ENCODE peak calls at places on chromosomes 11 and 22, in nine cellular contexts. One of them, this sample, is unnamed.

GRCh38 chr11:7621554-7621953 is 51.7 kb downstream of the CYB5R2 start:
- DNase-seq in transverse colon: no peak
- DNase-seq in brain microvascular endothelial cell: no peak
- DNase-seq in NCI-H460: no peak
- DNase-seq in neural crest cell: no peak
- DNase-seq in upper lobe of right lung: no peak
- DNase-seq in stimulated activated CD4-positive, alpha-beta T cell treated with anti-CD3 and anti-CD28 coated beads, Interleukin-1b, Interleukin-23, amount 100 ng/mL, for 48 hours: no peak
- DNase-seq in stimulated activated CD8-positive, alpha-beta memory T cell treated with anti-CD3 and anti-CD28 coated beads, Interleukin-4, amount 100 ng/mL, for 1 hour: no peak
- DNase-seq in hepatocyte: no peak
- DNase-seq in this sample: no peak

GRCh38 chr22:42075277-42075676 is 1.2 kb downstream of the PHETA2 start:
- DNase-seq in neural crest cell: no peak
- DNase-seq in transverse colon: no peak
- DNase-seq in NCI-H460: no peak
- DNase-seq in stimulated activated CD8-positive, alpha-beta memory T cell treated with anti-CD3 and anti-CD28 coated beads, Interleukin-4, amount 100 ng/mL, for 1 hour: no peak
- DNase-seq in brain microvascular endothelial cell: no peak
- DNase-seq in upper lobe of right lung: no peak
- DNase-seq in hepatocyte: no peak
- DNase-seq in stimulated activated CD4-positive, alpha-beta T cell treated with anti-CD3 and anti-CD28 coated beads, Interleukin-1b, Interleukin-23, amount 100 ng/mL, for 48 hours: no peak
- DNase-seq in this sample: no peak

GRCh38 chr11:125429807-125430678 is 66.0 kb downstream of the FEZ1 start:
- DNase-seq in upper lobe of right lung: peak
- DNase-seq in neural crest cell: no peak
- DNase-seq in NCI-H460: no peak
- DNase-seq in transverse colon: no peak
- DNase-seq in brain microvascular endothelial cell: no peak
- DNase-seq in hepatocyte: no peak
- DNase-seq in stimulated activated CD8-positive, alpha-beta memory T cell treated with anti-CD3 and anti-CD28 coated beads, Interleukin-4, amount 100 ng/mL, for 1 hour: no peak
- DNase-seq in stimulated activated CD4-positive, alpha-beta T cell treated with anti-CD3 and anti-CD28 coated beads, Interleukin-1b, Interleukin-23, amount 100 ng/mL, for 48 hours: no peak
- DNase-seq in this sample: no peak

GRCh38 chr11:1303973-1304372 is 5.5 kb downstream of the TOLLIP start:
- DNase-seq in stimulated activated CD8-positive, alpha-beta memory T cell treated with anti-CD3 and anti-CD28 coated beads, Interleukin-4, amount 100 ng/mL, for 1 hour: no peak
- DNase-seq in neural crest cell: no peak
- DNase-seq in upper lobe of right lung: peak
- DNase-seq in transverse colon: peak
- DNase-seq in brain microvascular endothelial cell: no peak
- DNase-seq in hepatocyte: peak
- DNase-seq in NCI-H460: no peak
- DNase-seq in stimulated activated CD4-positive, alpha-beta T cell treated with anti-CD3 and anti-CD28 coated beads, Interleukin-1b, Interleukin-23, amount 100 ng/mL, for 48 hours: no peak
- DNase-seq in this sample: no peak

GRCh38 chr22:16965560-16965959 is 42.5 kb downstream of the GAB4 start:
- DNase-seq in hepatocyte: no peak
- DNase-seq in stimulated activated CD4-positive, alpha-beta T cell treated with anti-CD3 and anti-CD28 coated beads, Interleukin-1b, Interleukin-23, amount 100 ng/mL, for 48 hours: no peak
- DNase-seq in stimulated activated CD8-positive, alpha-beta memory T cell treated with anti-CD3 and anti-CD28 coated beads, Interleukin-4, amount 100 ng/mL, for 1 hour: no peak
- DNase-seq in brain microvascular endothelial cell: no peak
- DNase-seq in transverse colon: no peak
- DNase-seq in NCI-H460: no peak
- DNase-seq in neural crest cell: no peak
- DNase-seq in upper lobe of right lung: no peak
- DNase-seq in this sample: no peak

GRCh38 chr11:67240575-67241389 is 25.5 kb upstream of the GRK2 start:
- DNase-seq in brain microvascular endothelial cell: peak
- DNase-seq in hepatocyte: peak
- DNase-seq in neural crest cell: no peak
- DNase-seq in transverse colon: peak
- DNase-seq in stimulated activated CD8-positive, alpha-beta memory T cell treated with anti-CD3 and anti-CD28 coated beads, Interleukin-4, amount 100 ng/mL, for 1 hour: peak
- DNase-seq in NCI-H460: peak
- DNase-seq in stimulated activated CD4-positive, alpha-beta T cell treated with anti-CD3 and anti-CD28 coated beads, Interleukin-1b, Interleukin-23, amount 100 ng/mL, for 48 hours: peak
- DNase-seq in upper lobe of right lung: peak
- DNase-seq in this sample: peak

GRCh38 chr11:59755701-59756495 is 722 bp downstream of the STX3 start:
- DNase-seq in neural crest cell: peak
- DNase-seq in NCI-H460: no peak
- DNase-seq in stimulated activated CD4-positive, alpha-beta T cell treated with anti-CD3 and anti-CD28 coated beads, Interleukin-1b, Interleukin-23, amount 100 ng/mL, for 48 hours: no peak
- DNase-seq in transverse colon: peak
- DNase-seq in stimulated activated CD8-positive, alpha-beta memory T cell treated with anti-CD3 and anti-CD28 coated beads, Interleukin-4, amount 100 ng/mL, for 1 hour: peak
- DNase-seq in brain microvascular endothelial cell: peak
- DNase-seq in upper lobe of right lung: peak
- DNase-seq in hepatocyte: peak
- DNase-seq in this sample: peak

GRCh38 chr22:22936915-22937656 is 49.5 kb downstream of the IGLL5 start:
- DNase-seq in transverse colon: no peak
- DNase-seq in hepatocyte: no peak
- DNase-seq in stimulated activated CD8-positive, alpha-beta memory T cell treated with anti-CD3 and anti-CD28 coated beads, Interleukin-4, amount 100 ng/mL, for 1 hour: no peak
- DNase-seq in neural crest cell: no peak
- DNase-seq in upper lobe of right lung: no peak
- DNase-seq in stimulated activated CD4-positive, alpha-beta T cell treated with anti-CD3 and anti-CD28 coated beads, Interleukin-1b, Interleukin-23, amount 100 ng/mL, for 48 hours: no peak
- DNase-seq in NCI-H460: no peak
- DNase-seq in brain microvascular endothelial cell: no peak
- DNase-seq in this sample: no peak

GRCh38 chr11:10622108-10622507 is 53.6 kb upstream of the LYVE1 start:
- DNase-seq in NCI-H460: no peak
- DNase-seq in stimulated activated CD8-positive, alpha-beta memory T cell treated with anti-CD3 and anti-CD28 coated beads, Interleukin-4, amount 100 ng/mL, for 1 hour: no peak
- DNase-seq in transverse colon: no peak
- DNase-seq in upper lobe of right lung: no peak
- DNase-seq in stimulated activated CD4-positive, alpha-beta T cell treated with anti-CD3 and anti-CD28 coated beads, Interleukin-1b, Interleukin-23, amount 100 ng/mL, for 48 hours: no peak
- DNase-seq in neural crest cell: no peak
- DNase-seq in hepatocyte: no peak
- DNase-seq in brain microvascular endothelial cell: no peak
- DNase-seq in this sample: no peak

GRCh38 chr11:110463153-110463552 is 33.4 kb downstream of the FDX1 start:
- DNase-seq in NCI-H460: peak
- DNase-seq in stimulated activated CD4-positive, alpha-beta T cell treated with anti-CD3 and anti-CD28 coated beads, Interleukin-1b, Interleukin-23, amount 100 ng/mL, for 48 hours: peak
- DNase-seq in hepatocyte: peak
- DNase-seq in upper lobe of right lung: peak
- DNase-seq in neural crest cell: peak
- DNase-seq in transverse colon: peak
- DNase-seq in brain microvascular endothelial cell: peak
- DNase-seq in stimulated activated CD8-positive, alpha-beta memory T cell treated with anti-CD3 and anti-CD28 coated beads, Interleukin-4, amount 100 ng/mL, for 1 hour: no peak
- DNase-seq in this sample: peak

GRCh38 chr22:37533995-37534394 is 14.8 kb upstream of the CARD10 start:
- DNase-seq in hepatocyte: no peak
- DNase-seq in neural crest cell: no peak
- DNase-seq in stimulated activated CD8-positive, alpha-beta memory T cell treated with anti-CD3 and anti-CD28 coated beads, Interleukin-4, amount 100 ng/mL, for 1 hour: no peak
- DNase-seq in transverse colon: no peak
- DNase-seq in NCI-H460: peak
- DNase-seq in brain microvascular endothelial cell: peak
- DNase-seq in stimulated activated CD4-positive, alpha-beta T cell treated with anti-CD3 and anti-CD28 coated beads, Interleukin-1b, Interleukin-23, amount 100 ng/mL, for 48 hours: no peak
- DNase-seq in upper lobe of right lung: no peak
- DNase-seq in this sample: no peak

GRCh38 chr22:31626427-31627150 is 35.4 kb downstream of the PISD start:
- DNase-seq in upper lobe of right lung: no peak
- DNase-seq in stimulated activated CD8-positive, alpha-beta memory T cell treated with anti-CD3 and anti-CD28 coated beads, Interleukin-4, amount 100 ng/mL, for 1 hour: no peak
- DNase-seq in neural crest cell: no peak
- DNase-seq in stimulated activated CD4-positive, alpha-beta T cell treated with anti-CD3 and anti-CD28 coated beads, Interleukin-1b, Interleukin-23, amount 100 ng/mL, for 48 hours: no peak
- DNase-seq in brain microvascular endothelial cell: no peak
- DNase-seq in hepatocyte: peak
- DNase-seq in NCI-H460: no peak
- DNase-seq in transverse colon: no peak
- DNase-seq in this sample: no peak

GRCh38 chr11:34313099-34313517 is 44.7 kb downstream of the ABTB2 start:
- DNase-seq in upper lobe of right lung: no peak
- DNase-seq in stimulated activated CD8-positive, alpha-beta memory T cell treated with anti-CD3 and anti-CD28 coated beads, Interleukin-4, amount 100 ng/mL, for 1 hour: no peak
- DNase-seq in hepatocyte: no peak
- DNase-seq in transverse colon: no peak
- DNase-seq in stimulated activated CD4-positive, alpha-beta T cell treated with anti-CD3 and anti-CD28 coated beads, Interleukin-1b, Interleukin-23, amount 100 ng/mL, for 48 hours: no peak
- DNase-seq in NCI-H460: no peak
- DNase-seq in neural crest cell: no peak
- DNase-seq in brain microvascular endothelial cell: no peak
- DNase-seq in this sample: no peak

GRCh38 chr22:20247010-20247505 is 21.1 kb downstream of the RTN4R start:
- DNase-seq in neural crest cell: no peak
- DNase-seq in transverse colon: no peak
- DNase-seq in brain microvascular endothelial cell: peak
- DNase-seq in stimulated activated CD8-positive, alpha-beta memory T cell treated with anti-CD3 and anti-CD28 coated beads, Interleukin-4, amount 100 ng/mL, for 1 hour: no peak
- DNase-seq in hepatocyte: no peak
- DNase-seq in NCI-H460: no peak
- DNase-seq in upper lobe of right lung: no peak
- DNase-seq in stimulated activated CD4-positive, alpha-beta T cell treated with anti-CD3 and anti-CD28 coated beads, Interleukin-1b, Interleukin-23, amount 100 ng/mL, for 48 hours: no peak
- DNase-seq in this sample: no peak

GRCh38 chr11:69832561-69833413 is 13.6 kb upstream of the FGF3 start:
- DNase-seq in transverse colon: no peak
- DNase-seq in upper lobe of right lung: peak
- DNase-seq in hepatocyte: no peak
- DNase-seq in stimulated activated CD8-positive, alpha-beta memory T cell treated with anti-CD3 and anti-CD28 coated beads, Interleukin-4, amount 100 ng/mL, for 1 hour: no peak
- DNase-seq in neural crest cell: no peak
- DNase-seq in stimulated activated CD4-positive, alpha-beta T cell treated with anti-CD3 and anti-CD28 coated beads, Interleukin-1b, Interleukin-23, amount 100 ng/mL, for 48 hours: no peak
- DNase-seq in brain microvascular endothelial cell: no peak
- DNase-seq in NCI-H460: no peak
- DNase-seq in this sample: no peak

GRCh38 chr22:22094921-22095320 is 112.3 kb upstream of the TOP3B start:
- DNase-seq in stimulated activated CD8-positive, alpha-beta memory T cell treated with anti-CD3 and anti-CD28 coated beads, Interleukin-4, amount 100 ng/mL, for 1 hour: no peak
- DNase-seq in NCI-H460: no peak
- DNase-seq in upper lobe of right lung: no peak
- DNase-seq in neural crest cell: no peak
- DNase-seq in hepatocyte: no peak
- DNase-seq in stimulated activated CD4-positive, alpha-beta T cell treated with anti-CD3 and anti-CD28 coated beads, Interleukin-1b, Interleukin-23, amount 100 ng/mL, for 48 hours: no peak
- DNase-seq in transverse colon: no peak
- DNase-seq in brain microvascular endothelial cell: no peak
- DNase-seq in this sample: no peak

GRCh38 chr11:81104051-81104450 is 1629.6 kb downstream of the FAM181B start:
- DNase-seq in NCI-H460: no peak
- DNase-seq in neural crest cell: no peak
- DNase-seq in brain microvascular endothelial cell: no peak
- DNase-seq in stimulated activated CD4-positive, alpha-beta T cell treated with anti-CD3 and anti-CD28 coated beads, Interleukin-1b, Interleukin-23, amount 100 ng/mL, for 48 hours: no peak
- DNase-seq in transverse colon: no peak
- DNase-seq in upper lobe of right lung: no peak
- DNase-seq in hepatocyte: no peak
- DNase-seq in stimulated activated CD8-positive, alpha-beta memory T cell treated with anti-CD3 and anti-CD28 coated beads, Interleukin-4, amount 100 ng/mL, for 1 hour: no peak
- DNase-seq in this sample: no peak

GRCh38 chr22:43514476-43515157 is 102.8 kb downstream of the MPPED1 start:
- DNase-seq in brain microvascular endothelial cell: no peak
- DNase-seq in upper lobe of right lung: no peak
- DNase-seq in stimulated activated CD8-positive, alpha-beta memory T cell treated with anti-CD3 and anti-CD28 coated beads, Interleukin-4, amount 100 ng/mL, for 1 hour: no peak
- DNase-seq in hepatocyte: no peak
- DNase-seq in NCI-H460: no peak
- DNase-seq in transverse colon: no peak
- DNase-seq in neural crest cell: no peak
- DNase-seq in stimulated activated CD4-positive, alpha-beta T cell treated with anti-CD3 and anti-CD28 coated beads, Interleukin-1b, Interleukin-23, amount 100 ng/mL, for 48 hours: no peak
- DNase-seq in this sample: no peak

GRCh38 chr11:76135491-76135890 is 70.8 kb downstream of the WNT11 start:
- DNase-seq in stimulated activated CD8-positive, alpha-beta memory T cell treated with anti-CD3 and anti-CD28 coated beads, Interleukin-4, amount 100 ng/mL, for 1 hour: no peak
- DNase-seq in brain microvascular endothelial cell: no peak
- DNase-seq in stimulated activated CD4-positive, alpha-beta T cell treated with anti-CD3 and anti-CD28 coated beads, Interleukin-1b, Interleukin-23, amount 100 ng/mL, for 48 hours: no peak
- DNase-seq in transverse colon: no peak
- DNase-seq in neural crest cell: no peak
- DNase-seq in NCI-H460: no peak
- DNase-seq in hepatocyte: no peak
- DNase-seq in upper lobe of right lung: no peak
- DNase-seq in this sample: no peak

GRCh38 chr11:84722583-84723108 is 904.5 kb downstream of the DLG2 start:
- DNase-seq in hepatocyte: no peak
- DNase-seq in stimulated activated CD4-positive, alpha-beta T cell treated with anti-CD3 and anti-CD28 coated beads, Interleukin-1b, Interleukin-23, amount 100 ng/mL, for 48 hours: no peak
- DNase-seq in upper lobe of right lung: no peak
- DNase-seq in transverse colon: no peak
- DNase-seq in NCI-H460: no peak
- DNase-seq in neural crest cell: no peak
- DNase-seq in brain microvascular endothelial cell: no peak
- DNase-seq in stimulated activated CD8-positive, alpha-beta memory T cell treated with anti-CD3 and anti-CD28 coated beads, Interleukin-4, amount 100 ng/mL, for 1 hour: no peak
- DNase-seq in this sample: no peak

GRCh38 chr11:58047818-58048217 is 17.1 kb downstream of the OR6Q1 start:
- DNase-seq in NCI-H460: no peak
- DNase-seq in transverse colon: no peak
- DNase-seq in upper lobe of right lung: no peak
- DNase-seq in stimulated activated CD4-positive, alpha-beta T cell treated with anti-CD3 and anti-CD28 coated beads, Interleukin-1b, Interleukin-23, amount 100 ng/mL, for 48 hours: no peak
- DNase-seq in hepatocyte: no peak
- DNase-seq in stimulated activated CD8-positive, alpha-beta memory T cell treated with anti-CD3 and anti-CD28 coated beads, Interleukin-4, amount 100 ng/mL, for 1 hour: no peak
- DNase-seq in brain microvascular endothelial cell: no peak
- DNase-seq in neural crest cell: no peak
- DNase-seq in this sample: no peak

GRCh38 chr11:19652976-19653375 is 59.7 kb upstream of the NAV2 start:
- DNase-seq in neural crest cell: no peak
- DNase-seq in brain microvascular endothelial cell: no peak
- DNase-seq in NCI-H460: no peak
- DNase-seq in transverse colon: no peak
- DNase-seq in hepatocyte: no peak
- DNase-seq in upper lobe of right lung: no peak
- DNase-seq in stimulated activated CD4-positive, alpha-beta T cell treated with anti-CD3 and anti-CD28 coated beads, Interleukin-1b, Interleukin-23, amount 100 ng/mL, for 48 hours: no peak
- DNase-seq in stimulated activated CD8-positive, alpha-beta memory T cell treated with anti-CD3 and anti-CD28 coated beads, Interleukin-4, amount 100 ng/mL, for 1 hour: no peak
- DNase-seq in this sample: no peak

GRCh38 chr11:1012740-1013627 is 23.5 kb downstream of the MUC6 start:
- DNase-seq in neural crest cell: no peak
- DNase-seq in brain microvascular endothelial cell: no peak
- DNase-seq in upper lobe of right lung: no peak
- DNase-seq in hepatocyte: no peak
- DNase-seq in NCI-H460: no peak
- DNase-seq in stimulated activated CD8-positive, alpha-beta memory T cell treated with anti-CD3 and anti-CD28 coated beads, Interleukin-4, amount 100 ng/mL, for 1 hour: no peak
- DNase-seq in stimulated activated CD4-positive, alpha-beta T cell treated with anti-CD3 and anti-CD28 coated beads, Interleukin-1b, Interleukin-23, amount 100 ng/mL, for 48 hours: no peak
- DNase-seq in transverse colon: no peak
- DNase-seq in this sample: peak

GRCh38 chr11:64358907-64359711 is at the start of gene RPS6KA4:
- DNase-seq in upper lobe of right lung: peak
- DNase-seq in stimulated activated CD8-positive, alpha-beta memory T cell treated with anti-CD3 and anti-CD28 coated beads, Interleukin-4, amount 100 ng/mL, for 1 hour: no peak
- DNase-seq in brain microvascular endothelial cell: peak
- DNase-seq in NCI-H460: peak
- DNase-seq in stimulated activated CD4-positive, alpha-beta T cell treated with anti-CD3 and anti-CD28 coated beads, Interleukin-1b, Interleukin-23, amount 100 ng/mL, for 48 hours: peak
- DNase-seq in transverse colon: peak
- DNase-seq in hepatocyte: peak
- DNase-seq in neural crest cell: no peak
- DNase-seq in this sample: peak

GRCh38 chr22:46894081-46894671 is 131.7 kb downstream of the TBC1D22A start:
- DNase-seq in neural crest cell: no peak
- DNase-seq in upper lobe of right lung: no peak
- DNase-seq in hepatocyte: no peak
- DNase-seq in stimulated activated CD4-positive, alpha-beta T cell treated with anti-CD3 and anti-CD28 coated beads, Interleukin-1b, Interleukin-23, amount 100 ng/mL, for 48 hours: no peak
- DNase-seq in stimulated activated CD8-positive, alpha-beta memory T cell treated with anti-CD3 and anti-CD28 coated beads, Interleukin-4, amount 100 ng/mL, for 1 hour: no peak
- DNase-seq in transverse colon: no peak
- DNase-seq in NCI-H460: no peak
- DNase-seq in brain microvascular endothelial cell: no peak
- DNase-seq in this sample: no peak

GRCh38 chr22:29469755-29470154 is 10.3 kb upstream of the NEFH start:
- DNase-seq in stimulated activated CD8-positive, alpha-beta memory T cell treated with anti-CD3 and anti-CD28 coated beads, Interleukin-4, amount 100 ng/mL, for 1 hour: no peak
- DNase-seq in stimulated activated CD4-positive, alpha-beta T cell treated with anti-CD3 and anti-CD28 coated beads, Interleukin-1b, Interleukin-23, amount 100 ng/mL, for 48 hours: no peak
- DNase-seq in hepatocyte: peak
- DNase-seq in upper lobe of right lung: no peak
- DNase-seq in NCI-H460: no peak
- DNase-seq in transverse colon: no peak
- DNase-seq in neural crest cell: no peak
- DNase-seq in brain microvascular endothelial cell: no peak
- DNase-seq in this sample: no peak

GRCh38 chr11:12840871-12841516 is 166.8 kb downstream of the TEAD1 start:
- DNase-seq in transverse colon: no peak
- DNase-seq in neural crest cell: no peak
- DNase-seq in hepatocyte: no peak
- DNase-seq in NCI-H460: no peak
- DNase-seq in brain microvascular endothelial cell: no peak
- DNase-seq in stimulated activated CD4-positive, alpha-beta T cell treated with anti-CD3 and anti-CD28 coated beads, Interleukin-1b, Interleukin-23, amount 100 ng/mL, for 48 hours: no peak
- DNase-seq in upper lobe of right lung: no peak
- DNase-seq in stimulated activated CD8-positive, alpha-beta memory T cell treated with anti-CD3 and anti-CD28 coated beads, Interleukin-4, amount 100 ng/mL, for 1 hour: no peak
- DNase-seq in this sample: no peak

GRCh38 chr22:29139965-29140782 is 65.5 kb upstream of the EMID1 start:
- DNase-seq in upper lobe of right lung: no peak
- DNase-seq in hepatocyte: no peak
- DNase-seq in stimulated activated CD4-positive, alpha-beta T cell treated with anti-CD3 and anti-CD28 coated beads, Interleukin-1b, Interleukin-23, amount 100 ng/mL, for 48 hours: no peak
- DNase-seq in NCI-H460: no peak
- DNase-seq in stimulated activated CD8-positive, alpha-beta memory T cell treated with anti-CD3 and anti-CD28 coated beads, Interleukin-4, amount 100 ng/mL, for 1 hour: no peak
- DNase-seq in transverse colon: no peak
- DNase-seq in brain microvascular endothelial cell: no peak
- DNase-seq in neural crest cell: no peak
- DNase-seq in this sample: no peak

GRCh38 chr22:17105143-17106129 is 15.7 kb downstream of the TMEM121B start:
- DNase-seq in upper lobe of right lung: peak
- DNase-seq in stimulated activated CD8-positive, alpha-beta memory T cell treated with anti-CD3 and anti-CD28 coated beads, Interleukin-4, amount 100 ng/mL, for 1 hour: no peak
- DNase-seq in neural crest cell: no peak
- DNase-seq in stimulated activated CD4-positive, alpha-beta T cell treated with anti-CD3 and anti-CD28 coated beads, Interleukin-1b, Interleukin-23, amount 100 ng/mL, for 48 hours: no peak
- DNase-seq in transverse colon: no peak
- DNase-seq in hepatocyte: no peak
- DNase-seq in brain microvascular endothelial cell: no peak
- DNase-seq in NCI-H460: no peak
- DNase-seq in this sample: no peak

GRCh38 chr11:123783536-123783935 is 22.6 kb downstream of the OR6M1 start:
- DNase-seq in NCI-H460: no peak
- DNase-seq in stimulated activated CD4-positive, alpha-beta T cell treated with anti-CD3 and anti-CD28 coated beads, Interleukin-1b, Interleukin-23, amount 100 ng/mL, for 48 hours: no peak
- DNase-seq in transverse colon: peak
- DNase-seq in brain microvascular endothelial cell: no peak
- DNase-seq in stimulated activated CD8-positive, alpha-beta memory T cell treated with anti-CD3 and anti-CD28 coated beads, Interleukin-4, amount 100 ng/mL, for 1 hour: no peak
- DNase-seq in neural crest cell: no peak
- DNase-seq in hepatocyte: no peak
- DNase-seq in upper lobe of right lung: no peak
- DNase-seq in this sample: no peak

GRCh38 chr22:32754413-32755041 is 47.0 kb upstream of the TIMP3 start:
- DNase-seq in neural crest cell: no peak
- DNase-seq in hepatocyte: peak
- DNase-seq in stimulated activated CD8-positive, alpha-beta memory T cell treated with anti-CD3 and anti-CD28 coated beads, Interleukin-4, amount 100 ng/mL, for 1 hour: no peak
- DNase-seq in stimulated activated CD4-positive, alpha-beta T cell treated with anti-CD3 and anti-CD28 coated beads, Interleukin-1b, Interleukin-23, amount 100 ng/mL, for 48 hours: no peak
- DNase-seq in NCI-H460: no peak
- DNase-seq in transverse colon: peak
- DNase-seq in upper lobe of right lung: no peak
- DNase-seq in brain microvascular endothelial cell: peak
- DNase-seq in this sample: no peak

This sample was measured in NCI-H1105.